ENCODE peak calls at places on chromosomes 7 and 10, in six cellular contexts. Q is OCI-LY7, X is left ventricle myocardium inferior, R is psoas muscle, C is neural progenitor cell, B is transverse colon. V is an unnamed sample.

GRCh38 chr7:988963-989529 is 6.1 kb downstream of the CYP2W1 start:
- DNase-seq in Q (no peak), X (no peak), R (no peak), C (no peak), B (no peak), V (no peak)

GRCh38 chr7:1288996-1289551 is 56.4 kb downstream of the UNCX start:
- DNase-seq in Q (no peak), C (no peak), R (peak; percentile 45), B (no peak), X (no peak), V (no peak)

GRCh38 chr7:44603208-44603607 is 3.2 kb upstream of the OGDH start:
- DNase-seq in Q (no peak), B (no peak), C (no peak), R (no peak), X (no peak), V (no peak)

GRCh38 chr7:78037603-78038002 is 239.0 kb downstream of the PHTF2 start:
- DNase-seq in B (no peak), R (no peak), Q (no peak), C (no peak), X (no peak), V (no peak)

GRCh38 chr10:72152286-72152685 is 63.5 kb upstream of the ANAPC16 start:
- DNase-seq in Q (no peak), C (no peak), R (no peak), X (no peak), B (no peak), V (no peak)

GRCh38 chr7:130276796-130277762 is 10.4 kb downstream of the CPA2 start:
- DNase-seq in C (no peak), X (no peak), R (no peak), Q (no peak), B (no peak), V (no peak)

GRCh38 chr10:106636781-106637491 is 527.6 kb downstream of the SORCS1 start:
- DNase-seq in Q (no peak), R (no peak), B (no peak), C (peak; percentile 14), X (no peak), V (no peak)

GRCh38 chr10:82925547-82925946 is 1050.6 kb downstream of the NRG3 start:
- DNase-seq in X (no peak), B (no peak), C (no peak), Q (no peak), R (no peak), V (no peak)

GRCh38 chr7:100878685-100879084 is 3.8 kb downstream of the SRRT start:
- DNase-seq in Q (no peak), C (no peak), R (no peak), X (no peak), B (no peak), V (no peak)

GRCh38 chr10:122499012-122499411 is 37.7 kb downstream of the HTRA1 start:
- DNase-seq in Q (no peak), X (peak; percentile 51), C (no peak), B (no peak), R (no peak), V (no peak)

GRCh38 chr7:12212051-12212485 is 974 bp downstream of the TMEM106B start:
- DNase-seq in Q (no peak), C (peak; percentile 43), R (no peak), B (no peak), X (no peak), V (no peak)

GRCh38 chr7:88338521-88338920 is 31.8 kb upstream of the STEAP4 start:
- DNase-seq in Q (no peak), R (no peak), C (no peak), X (no peak), B (no peak), V (no peak)

GRCh38 chr7:93148727-93149126 is 542 bp upstream of the SAMD9L start:
- DNase-seq in C (no peak), B (no peak), X (no peak), Q (no peak), R (no peak), V (peak; percentile 9)
- H3K27ac ChIP-seq in C (no peak overlapping the region), B (peak overlapping the region; percentile 73), X (peak overlapping the region; percentile 68), Q (peak overlapping the region; percentile 36), R (peak overlapping the region; percentile 11), V (no peak overlapping the region)

GRCh38 chr10:14536269-14536903 is 205.7 kb upstream of the FRMD4A start:
- DNase-seq in Q (no peak), R (no peak), B (no peak), X (no peak), C (no peak), V (no peak)
- H3K27ac ChIP-seq in Q (no peak overlapping the region), R (no peak overlapping the region), B (peak overlapping the region; percentile 6), X (no peak overlapping the region), C (no peak overlapping the region), V (no peak overlapping the region)

GRCh38 chr7:149713731-149714068 is 59.7 kb downstream of the ZNF467 start:
- DNase-seq in B (no peak), C (no peak), Q (no peak), R (no peak), X (no peak), V (no peak)

GRCh38 chr7:149714081-149714909 is 59.1 kb downstream of the ZNF467 start:
- DNase-seq in R (peak; percentile 94), B (peak; percentile 91), Q (peak; percentile 93), X (peak; percentile 92), C (peak; percentile 97), V (peak; percentile 78)

GRCh38 chr7:149716007-149716931 is 57.1 kb downstream of the ZNF467 start:
- DNase-seq in B (no peak), Q (no peak), R (no peak), X (no peak), C (no peak), V (no peak)

GRCh38 chr7:149715476-149715875 is 57.9 kb downstream of the ZNF467 start:
- DNase-seq in R (no peak), B (no peak), X (no peak), C (no peak), Q (no peak), V (no peak)

GRCh38 chr7:149714910-149715471 is 58.4 kb downstream of the ZNF467 start:
- DNase-seq in C (no peak), R (no peak), X (no peak), B (peak; percentile 29), Q (no peak), V (peak; percentile 30)
- H3K27ac ChIP-seq in C (no peak overlapping the region), R (peak overlapping the region; percentile 74), X (peak overlapping the region; percentile 92), B (peak overlapping the region; percentile 63), Q (no peak overlapping the region), V (no peak overlapping the region)

GRCh38 chr10:102863660-102864059 is 5.6 kb upstream of the AS3MT start:
- DNase-seq in R (no peak), C (no peak), X (no peak), Q (no peak), B (no peak), V (no peak)
- H3K27ac ChIP-seq in R (no peak overlapping the region), C (no peak overlapping the region), X (no peak overlapping the region), Q (no peak overlapping the region), B (no peak overlapping the region), V (no peak overlapping the region)

GRCh38 chr10:3619276-3619675 is 165.7 kb downstream of the KLF6 start:
- DNase-seq in C (no peak), Q (no peak), X (no peak), R (no peak), B (no peak), V (no peak)
- H3K27ac ChIP-seq in C (no peak overlapping the region), Q (no peak overlapping the region), X (no peak overlapping the region), R (no peak overlapping the region), B (no peak overlapping the region), V (no peak overlapping the region)

GRCh38 chr10:130757271-130757670 is 554.2 kb downstream of the TCERG1L start:
- DNase-seq in B (no peak), X (no peak), Q (no peak), C (no peak), R (peak; percentile 12), V (no peak)
- H3K27ac ChIP-seq in B (no peak overlapping the region), X (no peak overlapping the region), Q (no peak overlapping the region), C (no peak overlapping the region), R (no peak overlapping the region), V (no peak overlapping the region)